ENCODE peak calls at places on chromosome 11, in six cellular contexts. C is SK-N-SH, V is HepG2, J is K562, N is H1, H is GM12878. G is an unnamed sample.
A peak's percentile ranks its signal among the peaks of the same experiment; 100 is the strongest.

GRCh38 chr11:116719102-116719501 is 53.7 kb downstream of the BUD13 start:
- DNase-seq in C (no peak), V (no peak), J (no peak), N (no peak), H (no peak), G (no peak)

GRCh38 chr11:95592455-95592854 is 197.1 kb downstream of the FAM76B start:
- DNase-seq in C (no peak), V (no peak), J (no peak), N (peak; percentile 48), H (no peak), G (no peak)

GRCh38 chr11:86811637-86812321 is 11.4 kb downstream of the PRSS23 start:
- DNase-seq in C (no peak), V (no peak), J (no peak), N (no peak), H (no peak), G (peak; percentile 76)

GRCh38 chr11:134047586-134047999 is 21.3 kb upstream of the JAM3 start:
- DNase-seq in C (no peak), V (no peak), J (no peak), N (no peak), H (no peak), G (no peak)

GRCh38 chr11:106415510-106415909 is 338.0 kb downstream of the AASDHPPT start:
- DNase-seq in C (no peak), V (peak; percentile 4), J (no peak), N (no peak), H (no peak), G (no peak)

GRCh38 chr11:47215366-47215925 is 672 bp downstream of the DDB2 start:
- DNase-seq in C (no peak), V (peak; percentile 48), J (no peak), N (no peak), H (peak; percentile 32), G (no peak)

GRCh38 chr11:58830693-58831301 is 13.7 kb downstream of the GLYATL2 start:
- DNase-seq in C (no peak), V (no peak), J (no peak), N (no peak), H (no peak), G (no peak)

GRCh38 chr11:41003339-41003992 is 456.0 kb downstream of the LRRC4C start:
- DNase-seq in C (no peak), V (no peak), J (no peak), N (no peak), H (no peak), G (no peak)

GRCh38 chr11:44950625-44951472 is at the start of gene TP53I11:
- DNase-seq in C (peak; percentile 94), V (no peak), J (peak; percentile 58), N (no peak), H (no peak), G (peak; percentile 48)

GRCh38 chr11:1471736-1472135 is 14.8 kb downstream of the MOB2 start:
- DNase-seq in C (no peak), V (no peak), J (no peak), N (no peak), H (no peak), G (no peak)

GRCh38 chr11:46149342-46149741 is 28.1 kb upstream of the PHF21A start:
- DNase-seq in C (no peak), V (no peak), J (no peak), N (no peak), H (no peak), G (no peak)

GRCh38 chr11:126139541-126140091 is 71.8 kb downstream of the RPUSD4 start:
- DNase-seq in C (no peak), V (no peak), J (no peak), N (no peak), H (no peak), G (no peak)

GRCh38 chr11:118528511-118528910 is 1.2 kb downstream of the TTC36 start:
- DNase-seq in C (no peak), V (no peak), J (no peak), N (no peak), H (no peak), G (no peak)
- TF ChIP-seq JUND in C (no peak), V (no peak), J (no peak), N (no peak), H (no peak), G (no peak)

GRCh38 chr11:35346472-35347136 is 72.8 kb downstream of the SLC1A2 start:
- DNase-seq in C (no peak), V (no peak), J (no peak), N (no peak), H (no peak), G (no peak)

GRCh38 chr11:35344990-35345655 is 74.2 kb downstream of the SLC1A2 start:
- DNase-seq in C (no peak), V (no peak), J (no peak), N (no peak), H (no peak), G (no peak)

GRCh38 chr11:35347921-35348331 is 71.4 kb downstream of the SLC1A2 start:
- DNase-seq in C (peak; percentile 71), V (no peak), J (no peak), N (no peak), H (no peak), G (no peak)

GRCh38 chr11:35348898-35349687 is 70.3 kb downstream of the SLC1A2 start:
- DNase-seq in C (no peak), V (no peak), J (no peak), N (no peak), H (no peak), G (no peak)

DNA sequence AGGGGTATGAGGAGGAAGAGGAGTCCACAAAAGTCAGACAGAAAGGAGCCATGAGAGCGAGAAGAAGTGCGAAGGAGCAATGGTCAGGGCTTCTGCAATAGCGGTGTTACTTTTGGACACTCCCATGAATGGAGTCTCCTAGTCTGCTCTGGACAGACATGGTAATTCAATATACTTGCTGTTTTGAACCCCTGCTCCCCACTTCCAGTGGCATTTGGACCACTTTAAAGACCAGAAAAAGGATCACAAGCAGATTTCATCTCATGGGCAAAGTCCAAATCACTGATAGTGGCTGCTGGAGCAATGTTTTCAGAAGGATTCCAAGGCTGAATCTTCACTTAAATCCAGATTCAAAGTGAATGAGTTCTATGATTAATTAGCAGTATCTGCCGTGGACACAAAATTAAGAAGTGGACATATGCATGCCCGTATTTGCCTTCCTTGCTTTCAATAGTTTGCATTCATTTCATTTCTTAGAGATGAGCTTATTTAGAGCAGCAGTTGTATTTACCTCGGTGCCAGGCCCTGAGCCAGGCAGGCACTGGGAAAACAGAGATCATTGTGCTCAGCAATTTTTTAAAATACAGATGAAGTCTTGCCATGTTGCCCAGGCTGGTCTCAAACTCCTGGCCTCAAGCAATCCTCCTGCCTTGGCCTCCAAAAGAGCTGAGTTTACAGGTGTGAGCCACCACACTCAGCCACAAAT is 72.0 kb downstream of the SLC1A2 start:
- DNase-seq in C (no peak), V (peak; percentile 68), J (no peak), N (no peak), H (no peak), G (no peak)
- H3K27ac ChIP-seq in C (peak overlapping the region; percentile 63), V (peak overlapping the region; percentile 53), J (no peak overlapping the region), N (no peak overlapping the region), H (no peak overlapping the region), G (no peak overlapping the region)

DNA sequence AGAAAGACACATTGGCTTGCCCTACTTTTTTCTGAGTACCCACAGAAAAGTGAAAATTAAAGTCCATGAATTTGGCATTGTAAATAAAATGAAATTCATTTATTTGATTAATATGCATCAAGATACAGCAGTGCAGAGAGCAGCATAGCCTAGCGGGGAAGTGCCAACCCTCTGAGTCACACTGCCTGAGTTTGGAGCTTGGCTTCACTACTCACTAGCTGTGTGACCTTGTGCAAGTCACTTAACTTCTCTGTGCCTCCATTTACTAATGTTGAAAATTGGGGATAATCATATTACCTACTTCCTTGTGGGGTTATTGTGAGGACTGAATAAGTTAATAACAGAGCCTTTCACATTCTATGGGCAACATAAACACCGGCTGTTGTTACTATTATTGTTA is 111.5 kb upstream of the CSNK2A3 start:
- DNase-seq in C (no peak), V (no peak), J (no peak), N (no peak), H (no peak), G (no peak)
- TF ChIP-seq JUND in C (no peak), V (no peak), J (no peak), N (no peak), H (no peak), G (no peak)

GRCh38 chr11:20049231-20049630 is 111.0 kb downstream of the DBX1 start:
- DNase-seq in C (no peak), V (no peak), J (no peak), N (no peak), H (no peak), G (no peak)

GRCh38 chr11:20050048-20050447 is 110.2 kb downstream of the DBX1 start:
- DNase-seq in C (no peak), V (no peak), J (no peak), N (no peak), H (no peak), G (no peak)

GRCh38 chr11:20051783-20052399 is 108.4 kb downstream of the DBX1 start:
- DNase-seq in C (no peak), V (no peak), J (no peak), N (no peak), H (no peak), G (no peak)

GRCh38 chr11:20048707-20049106 is 111.6 kb downstream of the DBX1 start:
- DNase-seq in C (no peak), V (no peak), J (no peak), N (no peak), H (no peak), G (no peak)

DNA sequence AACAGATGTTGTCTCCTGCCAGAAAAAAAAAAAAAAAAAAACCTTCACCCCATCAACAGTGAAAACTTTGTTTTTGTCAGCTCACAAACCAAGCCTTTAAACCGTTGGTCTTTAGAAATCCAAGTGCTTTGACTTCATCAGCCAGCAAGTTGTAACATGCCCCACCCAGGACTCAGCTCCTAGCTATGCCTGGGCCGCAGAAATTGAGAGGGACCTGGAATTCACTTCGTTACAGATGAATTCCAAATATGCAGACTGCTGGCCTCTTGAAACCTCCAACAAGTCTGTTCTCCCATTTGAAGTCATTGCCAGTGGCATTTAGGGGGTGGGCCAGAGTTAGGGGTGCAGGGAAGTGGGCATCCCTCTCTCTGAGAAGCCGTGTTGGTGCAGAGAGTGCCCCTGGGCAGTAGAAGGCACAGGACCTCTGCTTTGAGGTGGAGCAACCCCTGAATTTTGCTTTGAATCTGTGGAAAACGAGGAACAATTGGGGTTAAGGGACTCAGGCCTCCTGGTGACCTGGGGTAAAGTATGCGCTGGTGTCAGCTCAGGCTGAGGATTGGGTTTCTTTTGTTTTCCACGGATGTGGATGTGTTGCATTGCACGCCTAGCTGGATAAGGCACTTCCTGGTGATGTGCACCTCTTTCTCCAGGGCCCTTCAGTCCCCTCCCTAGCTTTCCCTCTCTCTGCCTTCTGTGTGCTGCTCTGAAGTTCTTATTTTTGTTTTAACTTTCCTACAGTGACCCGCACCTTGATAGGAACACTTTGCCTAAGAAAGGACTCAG is 109.5 kb downstream of the DBX1 start:
- DNase-seq in C (no peak), V (no peak), J (no peak), N (no peak), H (no peak), G (no peak)
- H3K27ac ChIP-seq in C (peak overlapping the region; percentile 16), V (no peak overlapping the region), J (no peak overlapping the region), N (no peak overlapping the region), H (no peak overlapping the region), G (no peak overlapping the region)

GRCh38 chr11:9529333-9529648 is 44.2 kb upstream of the WEE1 start:
- DNase-seq in C (peak; percentile 66), V (no peak), J (peak; percentile 77), N (no peak), H (no peak), G (no peak)
- TF ChIP-seq JUND in C (no peak), V (no peak), J (no peak), N (no peak), H (no peak), G (no peak)